ENCODE peak calls at places on chromosomes 7 and 10, in ten cellular contexts. H is PC-9; L is NT2/D1; F is tibial artery; Q is Panc1; B is naive thymus-derived CD4-positive, alpha-beta T cell; V is body of pancreas; S is upper lobe of right lung; I is IMR-90; P is stomach. A is an unnamed sample. For H3K9me3, the result is how much of the 10 kb centered on the place peaks cover.

GRCh38 chr7:155178096-155178495 is 108.0 kb downstream of the HTR5A start:
- DNase-seq in L (no peak), I (no peak), Q (no peak), S (no peak), P (no peak), B (no peak), H (no peak), V (no peak), F (no peak), A (no peak)

GRCh38 chr10:46006219-46006618 is 24.2 kb downstream of the NCOA4 start:
- DNase-seq in H (no peak), I (peak), B (no peak), S (no peak), V (no peak), L (no peak), F (no peak), P (no peak), Q (no peak), A (peak)

GRCh38 chr7:5777932-5778331 is 3.5 kb downstream of the RNF216 start:
- DNase-seq in S (no peak), B (no peak), H (no peak), Q (no peak), P (no peak), V (no peak), I (no peak), L (no peak), F (peak), A (no peak)

GRCh38 chr7:66779669-66780408 is 39.3 kb downstream of the RABGEF1 start:
- DNase-seq in I (peak), L (no peak), V (no peak), Q (peak), B (no peak), H (no peak), P (no peak), S (no peak), F (no peak), A (no peak)

GRCh38 chr10:21509391-21510217 is 15.9 kb downstream of the SKIDA1 start:
- DNase-seq in B (no peak), V (no peak), Q (no peak), S (peak), I (no peak), P (no peak), H (no peak), F (no peak), L (no peak), A (no peak)

GRCh38 chr7:98964596-98964995 is 86.3 kb downstream of the TRRAP start:
- DNase-seq in P (no peak), S (peak), H (no peak), Q (no peak), V (no peak), B (no peak), I (no peak), L (no peak), F (no peak), A (no peak)

GRCh38 chr10:114957673-114958072 is 19.7 kb downstream of the TRUB1 start:
- DNase-seq in V (no peak), Q (no peak), L (no peak), S (no peak), B (no peak), P (no peak), F (no peak), H (no peak), I (peak), A (peak)

GRCh38 chr10:70835895-70836294 is 20.1 kb downstream of the SGPL1 start:
- DNase-seq in F (no peak), H (no peak), B (no peak), I (peak), V (peak), P (no peak), L (no peak), Q (no peak), S (no peak), A (peak)

GRCh38 chr7:150787321-150788281 is 12.6 kb downstream of the TMEM176B start:
- DNase-seq in F (no peak), I (no peak), H (no peak), Q (no peak), V (no peak), B (no peak), S (no peak), L (no peak), P (no peak), A (no peak)

GRCh38 chr7:24395512-24395911 is 111.5 kb downstream of the NPY start:
- DNase-seq in P (no peak), F (no peak), Q (no peak), S (no peak), I (no peak), B (no peak), L (no peak), H (no peak), V (no peak), A (no peak)

GRCh38 chr10:45160266-45160665 is 155.1 kb downstream of the OR13A1 start:
- DNase-seq in Q (no peak), P (no peak), F (no peak), I (peak), L (no peak), B (no peak), S (no peak), H (no peak), V (no peak), A (no peak)

GRCh38 chr7:1197997-1198632 is 34.6 kb upstream of the UNCX start:
- DNase-seq in Q (no peak), F (no peak), V (no peak), H (no peak), S (no peak), P (no peak), L (no peak), I (peak), B (no peak), A (peak)

GRCh38 chr7:70098133-70098561 is 499.9 kb downstream of the AUTS2 start:
- DNase-seq in L (no peak), I (no peak), P (no peak), H (no peak), B (no peak), F (no peak), V (no peak), Q (no peak), S (no peak), A (no peak)

GRCh38 chr10:49534670-49535381 is 4.1 kb downstream of the ERCC6 start:
- DNase-seq in I (peak), P (no peak), L (no peak), V (no peak), Q (no peak), S (no peak), F (no peak), B (no peak), H (no peak), A (peak)

GRCh38 chr10:73979428-73980407 is 18.2 kb upstream of the VCL start:
- DNase-seq in V (no peak), F (no peak), H (no peak), Q (no peak), S (no peak), P (no peak), I (no peak), L (no peak), B (no peak), A (no peak)

GRCh38 chr7:140242057-140243031 is 65.6 kb upstream of the KDM7A start:
- DNase-seq in P (peak), I (no peak), F (no peak), Q (no peak), L (no peak), S (no peak), V (peak), H (no peak), B (no peak), A (no peak)

GRCh38 chr10:119327096-119327745 is 119.8 kb downstream of the GRK5 start:
- DNase-seq in Q (no peak), P (no peak), B (no peak), I (no peak), L (no peak), V (no peak), F (no peak), S (no peak), H (no peak), A (no peak)

GRCh38 chr10:119326167-119326566 is 118.8 kb downstream of the GRK5 start:
- DNase-seq in Q (no peak), V (no peak), I (no peak), H (no peak), B (no peak), L (no peak), F (no peak), S (no peak), P (no peak), A (no peak)

GRCh38 chr10:119330342-119330741 is 123.0 kb downstream of the GRK5 start:
- DNase-seq in S (no peak), B (no peak), F (no peak), V (no peak), H (no peak), P (no peak), I (no peak), L (no peak), Q (no peak), A (no peak)

GRCh38 chr10:119331031-119331430 is 123.7 kb downstream of the GRK5 start:
- DNase-seq in P (no peak), B (no peak), L (no peak), V (no peak), F (peak), I (no peak), Q (no peak), H (no peak), S (no peak), A (no peak)

DNA sequence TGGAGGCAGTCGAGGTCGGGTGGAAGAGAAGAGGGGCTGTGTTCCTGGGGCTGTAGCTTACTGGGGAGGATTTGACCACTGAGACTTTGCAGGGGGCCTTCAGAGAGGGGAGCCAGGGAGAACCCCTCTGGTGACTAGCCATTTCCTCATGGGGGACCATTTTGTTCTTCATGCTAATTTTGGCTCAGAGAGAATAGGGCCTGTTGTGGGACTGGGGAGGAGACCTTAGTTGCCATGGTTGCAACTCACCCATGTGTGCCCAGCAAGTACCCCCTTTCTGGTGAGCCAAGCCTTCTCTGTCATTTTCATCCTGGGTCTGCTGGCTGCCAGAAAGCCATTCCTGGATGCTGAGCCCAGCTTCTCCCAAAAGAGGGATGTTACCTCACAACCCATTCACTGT is 120.9 kb downstream of the GRK5 start:
- DNase-seq in S (no peak), F (no peak), B (no peak), Q (no peak), H (no peak), P (no peak), I (no peak), L (no peak), V (no peak), A (no peak)
- H3K9me3 ChIP-seq in S (under half), F (under half), B (under half), Q (under half), H (under half), P (under half), I (under half), L (under half), V (under half), A (under half)

DNA sequence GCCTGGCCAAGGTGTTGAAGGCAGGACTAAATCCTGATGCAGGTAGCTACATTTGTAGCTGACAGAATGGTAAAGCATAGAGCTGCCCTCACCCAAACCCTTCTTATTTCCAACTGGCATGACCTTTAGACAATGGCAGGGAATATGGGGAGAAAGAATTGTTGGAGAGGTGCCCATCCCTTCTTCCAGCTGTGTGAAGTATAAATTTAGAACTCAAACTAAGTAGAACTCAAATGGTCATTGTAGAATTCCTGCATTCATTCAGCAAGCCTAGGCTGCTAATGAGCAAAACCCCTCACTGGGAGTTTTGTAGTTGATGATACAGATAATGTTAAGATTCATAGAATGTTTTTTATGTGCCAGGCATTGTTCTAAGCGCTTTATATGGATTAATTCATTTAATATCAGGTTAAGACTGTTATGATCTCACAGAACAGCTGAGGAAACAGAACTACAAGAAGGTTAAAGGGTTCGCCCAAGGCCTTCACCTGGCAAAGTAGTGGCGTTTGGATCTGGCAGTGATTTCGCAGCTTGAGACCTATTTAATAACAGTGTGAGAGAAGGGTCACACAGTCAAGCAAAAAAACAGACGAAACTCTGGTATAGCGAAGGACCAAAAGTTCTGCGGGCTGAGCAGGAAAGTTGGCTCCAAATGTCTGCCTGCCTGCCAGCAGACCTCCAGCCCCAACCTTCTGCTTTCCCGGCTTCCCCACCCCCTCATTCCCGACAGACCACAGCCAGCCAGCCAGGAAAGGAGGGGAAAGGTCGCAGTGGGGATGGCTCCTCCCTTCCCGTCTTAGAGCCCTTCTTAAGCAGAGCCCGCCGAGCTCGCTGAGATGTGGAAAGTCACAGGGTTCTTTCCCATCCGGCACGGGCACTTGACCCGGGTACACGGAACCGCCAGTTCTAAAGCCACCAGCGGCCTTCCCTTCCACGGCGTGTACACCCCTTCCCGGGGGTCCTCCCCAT is 1.6 kb upstream of the HILPDA start:
- DNase-seq in L (peak), I (peak), P (peak), S (peak), H (no peak), F (peak), B (no peak), Q (no peak), V (peak), A (peak)
- H3K4me3 ChIP-seq in L (peak), I (no peak), P (peak), S (peak), H (no peak), F (peak), B (no peak), Q (peak), V (no peak), A (peak)

GRCh38 chr10:133445268-133445732 is 8.4 kb upstream of the SCART1 start:
- DNase-seq in S (no peak), I (no peak), H (no peak), P (peak), V (no peak), L (no peak), F (peak), B (no peak), Q (no peak), A (no peak)
- H3K9me3 ChIP-seq in S (under half), I (under half), H (under half), P (under half), V (under half), L (under half), F (under half), B (under half), Q (under half), A (under half)

DNA sequence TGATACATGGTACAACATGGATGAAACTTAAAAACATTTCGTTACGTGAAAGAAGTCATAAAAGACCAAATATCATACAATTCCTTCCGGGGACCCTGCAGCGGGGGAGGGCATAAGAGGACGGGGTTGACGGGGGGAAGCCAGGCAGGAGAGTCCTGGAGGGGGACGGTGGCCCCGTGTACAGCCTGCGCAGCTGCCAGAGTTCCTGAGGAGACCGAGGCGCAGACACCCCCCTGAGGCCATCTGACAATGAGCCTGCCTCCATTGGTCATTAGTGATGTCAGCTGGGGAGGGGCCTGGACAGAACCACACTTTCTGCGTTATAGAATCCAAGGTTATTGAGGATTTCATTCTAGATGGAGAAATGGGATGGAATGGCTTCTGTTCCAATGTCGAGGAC is 47.2 kb downstream of the PRKAG2 start:
- DNase-seq in B (no peak), V (no peak), Q (no peak), P (no peak), I (no peak), L (no peak), S (no peak), H (no peak), F (no peak), A (no peak)
- H3K4me3 ChIP-seq in B (no peak), V (no peak), Q (no peak), P (no peak), I (no peak), L (no peak), S (no peak), H (no peak), F (no peak), A (no peak)

DNA sequence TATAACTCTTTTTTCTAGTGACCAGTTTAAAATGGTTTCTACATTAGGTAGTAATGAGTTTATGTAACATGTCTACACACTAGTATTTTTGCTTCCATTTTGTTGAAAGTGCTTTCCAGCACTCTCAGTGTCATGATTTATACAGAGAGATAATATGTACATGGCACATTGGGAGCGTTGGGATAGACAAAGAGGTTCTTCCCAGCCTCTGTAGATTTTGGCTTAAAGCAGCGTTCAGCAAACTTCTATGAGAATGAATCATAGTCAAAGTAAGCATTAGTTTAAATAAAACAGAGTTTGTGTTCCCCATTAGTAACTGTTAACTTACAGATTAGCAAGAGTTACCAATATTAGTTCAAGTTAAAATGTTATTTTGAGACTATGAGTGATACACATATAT is 43.9 kb downstream of the SEPTIN14 start:
- DNase-seq in H (no peak), L (no peak), P (no peak), I (no peak), B (no peak), Q (no peak), F (no peak), V (no peak), S (no peak), A (no peak)
- H3K9me3 ChIP-seq in H (under half), L (under half), P (under half), I (under half), B (under half), Q (under half), F (under half), V (under half), S (under half), A (under half)

GRCh38 chr10:131310054-131310903 is 1.2 kb downstream of the TCERG1L start:
- DNase-seq in Q (no peak), F (no peak), L (no peak), B (no peak), P (no peak), H (no peak), S (no peak), I (no peak), V (no peak), A (peak)

GRCh38 chr10:131313377-131313776 is 1.9 kb upstream of the TCERG1L start:
- DNase-seq in L (no peak), F (no peak), S (no peak), H (no peak), I (no peak), Q (no peak), P (no peak), V (no peak), B (no peak), A (no peak)

GRCh38 chr10:131312261-131312801 is 810 bp upstream of the TCERG1L start:
- DNase-seq in F (no peak), L (peak), Q (no peak), H (no peak), P (no peak), V (peak), S (no peak), B (no peak), I (no peak), A (no peak)

GRCh38 chr10:131311661-131312260 is at the start of gene TCERG1L:
- DNase-seq in Q (no peak), L (no peak), S (no peak), I (no peak), F (no peak), P (no peak), B (no peak), H (no peak), V (peak), A (no peak)

DNA sequence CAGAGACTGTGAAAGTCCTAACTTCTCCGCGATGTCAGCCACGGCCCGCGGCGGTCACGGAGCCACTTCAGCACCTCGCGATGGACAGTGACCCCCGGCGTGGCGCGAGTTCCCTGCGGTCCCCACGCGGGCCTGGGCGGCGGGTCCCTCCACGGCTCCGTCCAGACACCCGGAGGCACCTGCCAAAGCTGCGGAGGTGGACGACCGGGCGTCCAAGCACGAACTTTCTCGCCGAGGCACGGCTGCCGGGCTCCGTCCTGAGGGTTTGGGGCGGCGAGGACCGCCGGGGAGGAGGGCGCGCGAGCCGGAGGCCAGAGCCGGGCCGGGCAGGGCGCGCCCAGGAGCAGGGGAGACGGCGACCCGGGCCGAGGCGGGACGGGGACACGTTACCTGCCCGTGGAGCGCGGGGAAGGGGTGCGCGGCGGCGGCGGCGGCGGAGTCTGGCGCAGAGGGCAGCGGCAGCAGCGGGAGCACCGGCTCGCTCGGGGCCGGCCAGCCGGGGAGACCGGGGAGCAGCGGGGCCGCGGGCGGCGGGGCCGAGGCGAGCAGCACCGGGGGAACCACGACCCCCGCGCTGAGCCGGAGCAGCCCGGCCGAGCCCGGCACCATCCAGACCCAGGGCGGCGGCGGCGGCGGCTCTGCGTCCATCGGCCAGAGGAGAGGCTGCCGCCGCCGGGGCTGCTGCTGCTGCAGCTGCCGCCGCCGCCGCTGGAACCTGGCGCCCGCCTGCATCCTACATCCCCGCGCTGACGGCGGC is 439 bp downstream of the TCERG1L start:
- DNase-seq in Q (no peak), I (no peak), L (no peak), P (no peak), S (no peak), V (no peak), F (no peak), B (no peak), H (no peak), A (no peak)
- H3K4me3 ChIP-seq in Q (no peak), I (no peak), L (peak), P (no peak), S (no peak), V (no peak), F (no peak), B (no peak), H (no peak), A (no peak)

A was measured in adipocyte.